ENCODE peak calls at places on chromosomes 16 and 17, in five cellular contexts. One of them, this sample, is unnamed.

GRCh38 chr17:40431231-40431602 is 12.0 kb upstream of the IGFBP4 start:
- DNase-seq in GM13977: no peak
- DNase-seq in A549: no peak
- DNase-seq in endothelial cell: no peak
- DNase-seq in cardiac muscle cell: no peak
- DNase-seq in this sample: no peak

GRCh38 chr16:12468552-12468951 is 335.1 kb downstream of the CPPED1 start:
- DNase-seq in GM13977: no peak
- DNase-seq in A549: no peak
- DNase-seq in endothelial cell: peak
- DNase-seq in cardiac muscle cell: no peak
- DNase-seq in this sample: no peak

GRCh38 chr16:17921357-17921978 is 415.1 kb downstream of the NPIPA8 start:
- DNase-seq in GM13977: peak
- DNase-seq in A549: no peak
- DNase-seq in endothelial cell: peak
- DNase-seq in cardiac muscle cell: peak
- DNase-seq in this sample: peak

GRCh38 chr16:20897253-20897896 is 2.8 kb downstream of the DCUN1D3 start:
- DNase-seq in GM13977: no peak
- DNase-seq in A549: no peak
- DNase-seq in endothelial cell: no peak
- DNase-seq in cardiac muscle cell: no peak
- DNase-seq in this sample: no peak

GRCh38 chr17:51434434-51435170 is 174.3 kb downstream of the UTP18 start:
- DNase-seq in GM13977: no peak
- DNase-seq in A549: no peak
- DNase-seq in endothelial cell: no peak
- DNase-seq in cardiac muscle cell: no peak
- DNase-seq in this sample: no peak

GRCh38 chr17:82836823-82837357 is 2.9 kb downstream of the ZNF750 start:
- DNase-seq in GM13977: no peak
- DNase-seq in A549: no peak
- DNase-seq in endothelial cell: no peak
- DNase-seq in cardiac muscle cell: no peak
- DNase-seq in this sample: no peak

GRCh38 chr17:41583137-41584127 is 3.3 kb downstream of the KRT14 start:
- DNase-seq in GM13977: no peak
- DNase-seq in A549: no peak
- DNase-seq in endothelial cell: no peak
- DNase-seq in cardiac muscle cell: no peak
- DNase-seq in this sample: no peak

GRCh38 chr16:65249768-65250167 is 127.9 kb upstream of the CDH11 start:
- DNase-seq in GM13977: no peak
- DNase-seq in A549: no peak
- DNase-seq in endothelial cell: no peak
- DNase-seq in cardiac muscle cell: peak
- DNase-seq in this sample: no peak

GRCh38 chr16:57507414-57508083 is 21.3 kb upstream of the DOK4 start:
- DNase-seq in GM13977: no peak
- DNase-seq in A549: no peak
- DNase-seq in endothelial cell: no peak
- DNase-seq in cardiac muscle cell: no peak
- DNase-seq in this sample: no peak

GRCh38 chr17:12622726-12623125 is 43.0 kb upstream of the MYOCD start:
- DNase-seq in GM13977: no peak
- DNase-seq in A549: no peak
- DNase-seq in endothelial cell: no peak
- DNase-seq in cardiac muscle cell: no peak
- DNase-seq in this sample: no peak

GRCh38 chr16:80084614-80085013 is 456.2 kb upstream of the DYNLRB2 start:
- DNase-seq in GM13977: no peak
- DNase-seq in A549: peak
- DNase-seq in endothelial cell: peak
- DNase-seq in cardiac muscle cell: peak
- DNase-seq in this sample: peak

GRCh38 chr16:56203052-56203451 is 11.8 kb downstream of the GNAO1 start:
- DNase-seq in GM13977: peak
- DNase-seq in A549: peak
- DNase-seq in endothelial cell: no peak
- DNase-seq in cardiac muscle cell: no peak
- DNase-seq in this sample: peak

GRCh38 chr16:27720731-27721547 is 171.0 kb downstream of the KATNIP start:
- DNase-seq in GM13977: no peak
- DNase-seq in A549: no peak
- DNase-seq in endothelial cell: no peak
- DNase-seq in cardiac muscle cell: no peak
- DNase-seq in this sample: no peak

GRCh38 chr17:56939869-56940484 is 20.9 kb downstream of the COIL start:
- DNase-seq in GM13977: peak
- DNase-seq in A549: peak
- DNase-seq in endothelial cell: no peak
- DNase-seq in cardiac muscle cell: peak
- DNase-seq in this sample: peak

GRCh38 chr16:66273644-66274334 is 92.7 kb upstream of the CDH5 start:
- DNase-seq in GM13977: no peak
- DNase-seq in A549: no peak
- DNase-seq in endothelial cell: peak
- DNase-seq in cardiac muscle cell: no peak
- DNase-seq in this sample: no peak

GRCh38 chr17:73387746-73388577 is 76.2 kb upstream of the CDC42EP4 start:
- DNase-seq in GM13977: no peak
- DNase-seq in A549: no peak
- DNase-seq in endothelial cell: no peak
- DNase-seq in cardiac muscle cell: no peak
- DNase-seq in this sample: peak

GRCh38 chr17:75006653-75007052 is 5.8 kb upstream of the MRPL58 start:
- DNase-seq in GM13977: peak
- DNase-seq in A549: no peak
- DNase-seq in endothelial cell: no peak
- DNase-seq in cardiac muscle cell: no peak
- DNase-seq in this sample: no peak

GRCh38 chr17:17321356-17322025 is 18.3 kb downstream of the NT5M start:
- DNase-seq in GM13977: peak
- DNase-seq in A549: no peak
- DNase-seq in endothelial cell: no peak
- DNase-seq in cardiac muscle cell: no peak
- DNase-seq in this sample: no peak

GRCh38 chr17:30173649-30174048 is 57.0 kb downstream of the NSRP1 start:
- DNase-seq in GM13977: peak
- DNase-seq in A549: no peak
- DNase-seq in endothelial cell: no peak
- DNase-seq in cardiac muscle cell: no peak
- DNase-seq in this sample: no peak

GRCh38 chr16:66344533-66345145 is 21.9 kb upstream of the CDH5 start:
- DNase-seq in GM13977: peak
- DNase-seq in A549: no peak
- DNase-seq in endothelial cell: peak
- DNase-seq in cardiac muscle cell: peak
- DNase-seq in this sample: peak

GRCh38 chr16:2019500-2019899 is at the start of gene NPW:
- DNase-seq in GM13977: no peak
- DNase-seq in A549: no peak
- DNase-seq in endothelial cell: no peak
- DNase-seq in cardiac muscle cell: no peak
- DNase-seq in this sample: peak

GRCh38 chr17:29054835-29055234 is 11.9 kb downstream of the PIPOX start:
- DNase-seq in GM13977: no peak
- DNase-seq in A549: no peak
- DNase-seq in endothelial cell: no peak
- DNase-seq in cardiac muscle cell: no peak
- DNase-seq in this sample: no peak

GRCh38 chr16:53043986-53044571 is 8.6 kb downstream of the CHD9NB start:
- DNase-seq in GM13977: no peak
- DNase-seq in A549: no peak
- DNase-seq in endothelial cell: no peak
- DNase-seq in cardiac muscle cell: no peak
- DNase-seq in this sample: peak

GRCh38 chr16:56298948-56299602 is 107.8 kb downstream of the GNAO1 start:
- DNase-seq in GM13977: no peak
- DNase-seq in A549: no peak
- DNase-seq in endothelial cell: no peak
- DNase-seq in cardiac muscle cell: no peak
- DNase-seq in this sample: no peak

GRCh38 chr16:23510154-23510914 is at the start of gene GGA2:
- DNase-seq in GM13977: peak
- DNase-seq in A549: peak
- DNase-seq in endothelial cell: peak
- DNase-seq in cardiac muscle cell: peak
- DNase-seq in this sample: peak

GRCh38 chr17:68054296-68054900 is 18.9 kb downstream of the KPNA2 start:
- DNase-seq in GM13977: no peak
- DNase-seq in A549: no peak
- DNase-seq in endothelial cell: no peak
- DNase-seq in cardiac muscle cell: no peak
- DNase-seq in this sample: peak

DNA sequence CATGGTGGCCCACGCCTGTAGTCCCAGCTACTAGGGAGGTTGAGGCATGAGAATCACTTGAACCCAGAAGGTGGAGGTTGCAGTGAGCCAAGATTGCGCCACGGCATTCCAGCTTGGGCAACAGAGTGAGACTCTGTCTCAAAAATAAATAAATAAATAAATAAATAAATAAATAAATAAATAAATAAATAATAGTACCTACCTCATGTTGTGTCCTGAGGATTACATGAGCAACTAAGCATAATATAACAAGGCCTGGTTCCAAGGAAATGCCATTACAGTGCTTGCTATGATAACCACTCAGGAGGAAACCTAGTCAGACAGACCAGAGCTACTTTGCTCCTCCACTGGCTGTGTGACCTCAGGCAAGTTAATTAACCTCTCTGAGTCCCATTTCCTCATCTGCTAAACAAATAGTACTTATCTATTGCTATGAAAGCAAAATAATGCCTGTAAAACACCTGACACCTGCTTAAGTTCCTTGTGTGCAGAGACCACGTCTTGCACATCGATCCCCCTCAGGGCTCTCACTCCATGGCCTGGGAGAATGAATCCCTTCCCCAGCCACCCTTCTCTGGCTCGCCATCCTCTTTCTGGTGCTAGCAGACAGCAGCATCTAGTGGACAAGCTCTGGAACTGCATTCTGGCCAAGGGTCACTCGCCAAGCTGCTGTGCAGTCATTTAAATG is 7.5 kb downstream of the EPOP start:
- DNase-seq in GM13977: peak
- DNase-seq in A549: peak
- DNase-seq in endothelial cell: peak
- DNase-seq in cardiac muscle cell: peak
- DNase-seq in this sample: peak
- TF ChIP-seq CTCF in GM13977: peak
- TF ChIP-seq CTCF in A549: peak
- TF ChIP-seq CTCF in endothelial cell: peak
- TF ChIP-seq CTCF in cardiac muscle cell: peak
- TF ChIP-seq CTCF in this sample: peak

DNA sequence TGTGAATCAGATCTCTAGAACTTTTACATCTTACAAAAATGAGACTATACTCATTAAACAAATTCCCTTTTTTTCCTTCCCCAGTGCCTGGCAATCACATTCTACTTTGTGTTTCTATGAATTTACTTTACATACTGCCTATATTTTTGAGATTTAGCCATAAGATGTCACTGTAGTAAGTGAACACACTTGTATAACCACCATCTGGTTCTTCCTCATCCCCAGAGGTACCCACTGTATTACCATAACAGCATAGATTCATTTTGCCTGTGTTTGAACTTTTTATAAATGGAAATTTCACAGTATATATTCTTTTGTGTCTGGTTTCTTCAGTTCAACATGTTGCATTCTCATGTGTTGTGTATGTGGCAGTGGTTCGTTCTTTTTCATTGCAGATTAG is 15.8 kb downstream of the CYB5B start:
- DNase-seq in GM13977: no peak
- DNase-seq in A549: no peak
- DNase-seq in endothelial cell: no peak
- DNase-seq in cardiac muscle cell: no peak
- DNase-seq in this sample: no peak
- TF ChIP-seq CTCF in GM13977: no peak
- TF ChIP-seq CTCF in A549: no peak
- TF ChIP-seq CTCF in endothelial cell: no peak
- TF ChIP-seq CTCF in cardiac muscle cell: no peak
- TF ChIP-seq CTCF in this sample: no peak

GRCh38 chr17:47715669-47716325 is 17.2 kb upstream of the TBX21 start:
- DNase-seq in GM13977: no peak
- DNase-seq in A549: no peak
- DNase-seq in endothelial cell: no peak
- DNase-seq in cardiac muscle cell: no peak
- DNase-seq in this sample: no peak

GRCh38 chr17:47716381-47716780 is 16.7 kb upstream of the TBX21 start:
- DNase-seq in GM13977: no peak
- DNase-seq in A549: no peak
- DNase-seq in endothelial cell: no peak
- DNase-seq in cardiac muscle cell: no peak
- DNase-seq in this sample: no peak

GRCh38 chr17:47718634-47719405 is 14.2 kb upstream of the TBX21 start:
- DNase-seq in GM13977: no peak
- DNase-seq in A549: no peak
- DNase-seq in endothelial cell: no peak
- DNase-seq in cardiac muscle cell: no peak
- DNase-seq in this sample: no peak

GRCh38 chr17:47717845-47718621 is 15.0 kb upstream of the TBX21 start:
- DNase-seq in GM13977: no peak
- DNase-seq in A549: no peak
- DNase-seq in endothelial cell: no peak
- DNase-seq in cardiac muscle cell: no peak
- DNase-seq in this sample: no peak

GRCh38 chr17:47717261-47717697 is 15.8 kb upstream of the TBX21 start:
- DNase-seq in GM13977: no peak
- DNase-seq in A549: no peak
- DNase-seq in endothelial cell: no peak
- DNase-seq in cardiac muscle cell: no peak
- DNase-seq in this sample: no peak
- TF ChIP-seq CTCF in GM13977: peak
- TF ChIP-seq CTCF in A549: peak
- TF ChIP-seq CTCF in endothelial cell: no peak
- TF ChIP-seq CTCF in cardiac muscle cell: peak
- TF ChIP-seq CTCF in this sample: peak

DNA sequence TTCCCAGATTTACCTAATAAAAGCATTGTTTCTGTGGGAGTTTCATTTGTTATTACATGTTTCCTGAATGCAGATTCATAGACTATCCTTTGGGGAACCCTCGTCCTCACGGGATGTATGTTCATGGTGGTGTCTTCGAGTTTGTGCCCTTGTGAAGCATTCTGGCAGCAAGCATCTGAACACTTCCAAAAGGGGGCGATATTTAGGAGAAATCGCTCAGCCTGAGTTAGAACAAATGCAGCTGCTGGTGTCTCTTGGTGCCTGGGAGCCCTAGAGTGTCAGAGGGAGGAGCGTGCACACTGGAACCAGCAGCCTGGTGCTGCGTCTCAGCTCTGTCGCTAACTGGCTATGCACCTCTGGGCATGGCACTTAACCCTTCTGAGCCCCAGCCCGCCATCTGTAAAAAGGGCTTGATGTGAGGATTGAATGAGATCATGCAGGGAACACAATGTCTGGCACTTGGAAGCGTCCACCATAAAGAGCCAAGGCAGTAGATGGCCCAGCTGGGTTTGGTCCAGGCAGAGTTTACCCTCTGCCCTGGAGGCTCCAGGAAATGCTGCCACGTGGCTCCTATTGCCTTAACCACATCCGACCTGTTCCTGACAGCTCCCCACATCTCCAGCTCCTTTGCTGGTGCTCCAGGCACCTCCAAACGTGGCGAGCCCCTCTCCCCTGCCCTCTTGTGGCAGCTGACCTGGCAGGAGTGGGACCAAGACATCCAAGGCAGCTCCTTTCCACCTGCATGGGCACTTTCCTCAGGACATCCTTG is 25.0 kb upstream of the C16orf78 start:
- DNase-seq in GM13977: no peak
- DNase-seq in A549: no peak
- DNase-seq in endothelial cell: no peak
- DNase-seq in cardiac muscle cell: no peak
- DNase-seq in this sample: peak
- TF ChIP-seq CTCF in GM13977: peak
- TF ChIP-seq CTCF in A549: no peak
- TF ChIP-seq CTCF in endothelial cell: no peak
- TF ChIP-seq CTCF in cardiac muscle cell: no peak
- TF ChIP-seq CTCF in this sample: peak